ENCODE peak calls at places on chromosomes 1 and 21, in eight cellular contexts. D, L, V, R, N, F, O and P are unnamed samples.

GRCh38 chr1:201663777-201664176 is 124.8 kb downstream of the NAV1 start:
- DNase-seq in O (no peak), N (no peak), R (no peak), F (no peak), D (no peak), V (no peak), L (no peak), P (no peak)

GRCh38 chr1:228294717-228295116 is 86.9 kb downstream of the OBSCN start:
- DNase-seq in N (no peak), V (no peak), O (peak), F (no peak), L (no peak), R (peak), D (no peak), P (no peak)

GRCh38 chr1:205591522-205592351 is 40.1 kb downstream of the ELK4 start:
- DNase-seq in O (peak), R (peak), L (peak), V (peak), F (peak), D (peak), N (peak), P (peak)

GRCh38 chr1:72891976-72892375 is 609.6 kb upstream of the NEGR1 start:
- DNase-seq in N (no peak), D (peak), V (no peak), O (no peak), R (no peak), F (no peak), L (no peak), P (no peak)

GRCh38 chr1:63799324-63799723 is 25.5 kb downstream of the ROR1 start:
- DNase-seq in R (no peak), L (no peak), D (no peak), V (no peak), F (no peak), O (no peak), N (no peak), P (no peak)

GRCh38 chr21:42079939-42080787 is 9.0 kb downstream of the UMODL1 start:
- DNase-seq in N (no peak), D (no peak), V (no peak), L (peak), F (no peak), R (no peak), O (no peak), P (no peak)

GRCh38 chr1:27057801-27058647 is 45.4 kb upstream of the TENT5B start:
- DNase-seq in O (no peak), L (peak), D (no peak), R (no peak), F (no peak), N (no peak), V (no peak), P (no peak)

GRCh38 chr1:230752407-230752806 is 5.2 kb downstream of the CAPN9 start:
- DNase-seq in N (no peak), O (no peak), L (peak), V (no peak), R (no peak), D (no peak), F (no peak), P (peak)

GRCh38 chr21:32524010-32524719 is 61.2 kb downstream of the TCP10L start:
- DNase-seq in N (no peak), F (no peak), L (no peak), V (no peak), O (no peak), D (peak), R (no peak), P (no peak)

GRCh38 chr1:83905315-83905907 is 93.5 kb downstream of the TTLL7 start:
- DNase-seq in F (peak), L (no peak), V (no peak), R (no peak), D (peak), N (no peak), O (no peak), P (no peak)

GRCh38 chr21:36481639-36482038 is 1.7 kb upstream of the CLDN14 start:
- DNase-seq in V (no peak), D (no peak), L (no peak), O (no peak), N (no peak), F (no peak), R (no peak), P (no peak)

GRCh38 chr1:9410737-9411297 is 118.1 kb downstream of the SPSB1 start:
- DNase-seq in V (no peak), L (no peak), N (no peak), R (no peak), O (no peak), F (peak), D (no peak), P (no peak)

GRCh38 chr1:245807306-245807705 is 652.5 kb downstream of the KIF26B start:
- DNase-seq in D (no peak), O (no peak), N (no peak), F (peak), L (no peak), V (no peak), R (no peak), P (no peak)

GRCh38 chr1:64050601-64051000 is 152.8 kb upstream of the UBE2U start:
- DNase-seq in D (no peak), V (no peak), N (no peak), O (no peak), F (no peak), L (no peak), R (no peak), P (no peak)

GRCh38 chr1:98420376-98421097 is 241.0 kb upstream of the SNX7 start:
- DNase-seq in V (no peak), R (no peak), L (no peak), N (no peak), O (no peak), F (no peak), D (peak), P (no peak)

GRCh38 chr1:90386899-90387334 is 330.2 kb downstream of the BARHL2 start:
- DNase-seq in N (no peak), F (no peak), O (no peak), R (no peak), D (peak), V (no peak), L (no peak), P (no peak)

GRCh38 chr21:27154451-27155129 is 187.7 kb upstream of the ADAMTS5 start:
- DNase-seq in D (no peak), V (no peak), R (no peak), F (no peak), N (no peak), O (no peak), L (no peak), P (no peak)

GRCh38 chr1:7127322-7128050 is 342.2 kb downstream of the CAMTA1 start:
- DNase-seq in N (no peak), R (no peak), L (no peak), D (no peak), F (no peak), V (no peak), O (no peak), P (no peak)

GRCh38 chr1:113874017-113874879 is 2.7 kb upstream of the PTPN22 start:
- DNase-seq in D (peak), N (no peak), R (no peak), L (no peak), O (no peak), V (no peak), F (peak), P (no peak)

GRCh38 chr1:220824031-220824989 is 37.6 kb downstream of the MTARC1 start:
- DNase-seq in N (no peak), L (no peak), F (no peak), O (no peak), R (no peak), D (no peak), V (no peak), P (no peak)

GRCh38 chr1:25619101-25619890 is 2.7 kb downstream of the MAN1C1 start:
- DNase-seq in N (peak), F (peak), O (peak), R (no peak), V (no peak), D (no peak), L (peak), P (peak)

GRCh38 chr1:225919906-225920305 is 4.1 kb downstream of the PYCR2 start:
- DNase-seq in V (no peak), R (peak), L (peak), N (no peak), F (no peak), O (peak), D (peak), P (peak)

GRCh38 chr1:50422946-50423669 is at the start of gene DMRTA2:
- DNase-seq in N (no peak), D (no peak), F (no peak), V (no peak), L (peak), R (no peak), O (no peak), P (no peak)

GRCh38 chr1:7956218-7957032 is 5.1 kb upstream of the PARK7 start:
- DNase-seq in F (no peak), R (no peak), O (no peak), V (no peak), L (no peak), D (no peak), N (no peak), P (no peak)

GRCh38 chr1:17348593-17349234 is 23.3 kb upstream of the PADI6 start:
- DNase-seq in V (no peak), L (no peak), R (peak), D (no peak), F (peak), O (no peak), N (no peak), P (no peak)

GRCh38 chr1:183593356-183593755 is 3.1 kb upstream of the NCF2 start:
- DNase-seq in N (no peak), D (no peak), F (peak), R (no peak), O (no peak), V (no peak), L (no peak), P (no peak)

GRCh38 chr1:24899581-24900485 is 30.2 kb downstream of the RUNX3 start:
- DNase-seq in F (no peak), O (no peak), L (no peak), R (no peak), V (no peak), N (no peak), D (no peak), P (no peak)

GRCh38 chr1:116514708-116515525 is 55.9 kb downstream of the CD58 start:
- DNase-seq in N (peak), V (peak), F (no peak), O (no peak), L (no peak), D (no peak), R (no peak), P (no peak)

GRCh38 chr1:36609241-36610027 is 126.7 kb upstream of the CSF3R start:
- DNase-seq in D (peak), N (no peak), L (peak), V (peak), O (no peak), R (no peak), F (peak), P (no peak)

GRCh38 chr1:151061012-151061401 is 810 bp downstream of the MLLT11 start:
- DNase-seq in F (no peak), R (no peak), V (no peak), N (no peak), D (no peak), O (no peak), L (no peak), P (no peak)
- H3K27ac ChIP-seq in F (peak), R (no peak), V (no peak), N (no peak), D (peak), O (peak), L (peak), P (peak)

GRCh38 chr1:52635321-52636089 is 2.5 kb downstream of the SHISAL2A start:
- DNase-seq in F (no peak), V (no peak), R (no peak), N (no peak), D (no peak), O (no peak), L (no peak), P (no peak)

GRCh38 chr1:52636701-52637695 is 4.0 kb downstream of the SHISAL2A start:
- DNase-seq in L (no peak), F (peak), V (peak), D (peak), O (no peak), N (peak), R (no peak), P (no peak)

GRCh38 chr1:52645261-52645660 is 12.3 kb downstream of the SHISAL2A start:
- DNase-seq in L (no peak), V (no peak), D (no peak), N (no peak), F (no peak), R (no peak), O (no peak), P (no peak)

GRCh38 chr1:52637946-52638345 is 5.0 kb downstream of the SHISAL2A start:
- DNase-seq in O (no peak), F (no peak), L (no peak), R (no peak), D (no peak), N (no peak), V (no peak), P (no peak)

GRCh38 chr1:52641307-52641706 is 8.3 kb downstream of the SHISAL2A start:
- DNase-seq in L (no peak), N (no peak), D (no peak), V (no peak), O (no peak), F (no peak), R (no peak), P (no peak)
- H3K27ac ChIP-seq in L (no peak), N (no peak), D (no peak), V (no peak), O (no peak), F (no peak), R (no peak), P (no peak)

GRCh38 chr1:107963601-107964396 is 1.2 kb downstream of the VAV3 start:
- DNase-seq in L (no peak), V (no peak), N (peak), O (peak), F (peak), D (peak), R (peak), P (no peak)

GRCh38 chr1:107964397-107965111 is 426 bp downstream of the VAV3 start:
- DNase-seq in F (peak), D (peak), V (no peak), N (no peak), R (peak), L (no peak), O (peak), P (no peak)

GRCh38 chr1:107963009-107963408 is 2.0 kb downstream of the VAV3 start:
- DNase-seq in O (no peak), V (no peak), L (no peak), N (no peak), R (no peak), D (no peak), F (no peak), P (no peak)

GRCh38 chr1:107966550-107966949 is 1.6 kb upstream of the VAV3 start:
- DNase-seq in F (no peak), V (no peak), N (no peak), O (no peak), R (no peak), L (no peak), D (no peak), P (no peak)

DNA sequence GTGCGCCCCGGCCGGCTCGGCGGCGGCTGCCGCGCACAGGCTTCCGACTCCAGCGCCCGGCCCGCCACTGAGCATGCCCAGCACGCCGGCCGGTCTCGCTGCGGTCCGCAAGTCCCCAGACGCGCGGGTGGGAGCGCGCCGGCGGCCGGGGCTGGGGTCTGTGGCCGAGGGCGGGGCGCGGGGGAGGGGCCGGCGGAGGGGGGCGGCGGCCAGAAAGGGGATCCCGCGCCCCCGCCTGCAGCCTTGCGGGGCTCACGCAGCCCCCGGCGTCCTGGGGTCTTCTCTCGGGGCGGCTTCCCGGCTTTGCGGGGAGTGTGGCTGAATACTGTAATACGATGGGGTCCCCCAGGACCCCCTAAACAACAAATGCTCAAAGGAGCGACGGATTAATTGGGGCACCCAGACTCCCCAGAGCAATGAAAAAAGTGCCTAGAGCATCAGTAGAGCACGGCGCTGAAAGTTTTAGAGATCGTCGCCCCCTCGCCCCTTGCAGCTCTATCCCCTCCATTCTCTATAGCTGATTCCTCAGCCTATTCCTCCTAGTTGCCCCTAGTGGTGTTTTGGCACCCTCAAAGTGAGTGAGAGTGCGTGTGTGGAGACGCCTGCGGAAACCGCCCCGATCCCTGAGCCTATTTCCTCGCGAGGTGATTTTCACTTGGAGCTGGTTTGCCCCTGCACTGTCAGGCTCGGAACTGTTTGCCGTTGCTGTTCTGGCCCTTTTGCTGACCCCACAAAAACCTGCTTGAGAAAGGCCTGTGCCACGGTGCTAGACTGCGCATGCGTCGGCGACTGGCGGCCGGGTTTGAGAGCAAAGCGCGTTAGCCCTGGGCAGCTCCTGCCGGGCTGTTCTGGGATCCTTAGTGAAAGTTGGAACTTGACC is at the start of gene VAV3:
- DNase-seq in R (peak), O (peak), D (peak), F (peak), L (peak), N (peak), V (no peak), P (peak)
- H3K27ac ChIP-seq in R (peak), O (peak), D (peak), F (peak), L (peak), N (peak), V (peak), P (no peak)

GRCh38 chr1:19765623-19766022 is 34.1 kb downstream of the TMCO4 start:
- DNase-seq in D (peak), R (no peak), O (no peak), N (no peak), F (no peak), L (no peak), V (no peak), P (no peak)
- H3K27ac ChIP-seq in D (peak), R (no peak), O (no peak), N (no peak), F (no peak), L (no peak), V (no peak), P (no peak)

DNA sequence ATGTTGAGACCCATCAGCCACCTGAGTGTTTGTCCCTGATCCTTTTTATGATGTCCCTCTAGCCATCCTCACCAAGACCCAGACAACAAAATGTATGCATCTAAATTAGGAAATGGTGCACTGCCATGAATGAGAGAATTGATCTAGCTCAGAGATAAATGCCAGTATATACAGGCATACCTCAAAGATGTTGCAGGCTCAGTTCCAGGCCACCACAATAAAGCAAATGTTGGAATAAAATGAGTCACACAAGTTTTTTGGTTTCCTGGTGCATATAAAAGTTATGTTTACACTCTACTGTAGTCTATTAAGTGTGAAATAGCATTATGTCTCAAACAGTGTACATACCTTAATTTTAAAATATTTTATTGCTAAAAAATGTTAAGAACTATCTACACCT is 63.9 kb downstream of the CHIA start:
- DNase-seq in O (no peak), V (no peak), L (no peak), R (no peak), F (no peak), D (no peak), N (no peak), P (no peak)
- H3K27ac ChIP-seq in O (no peak), V (no peak), L (no peak), R (no peak), F (no peak), D (no peak), N (no peak), P (no peak)

DNA sequence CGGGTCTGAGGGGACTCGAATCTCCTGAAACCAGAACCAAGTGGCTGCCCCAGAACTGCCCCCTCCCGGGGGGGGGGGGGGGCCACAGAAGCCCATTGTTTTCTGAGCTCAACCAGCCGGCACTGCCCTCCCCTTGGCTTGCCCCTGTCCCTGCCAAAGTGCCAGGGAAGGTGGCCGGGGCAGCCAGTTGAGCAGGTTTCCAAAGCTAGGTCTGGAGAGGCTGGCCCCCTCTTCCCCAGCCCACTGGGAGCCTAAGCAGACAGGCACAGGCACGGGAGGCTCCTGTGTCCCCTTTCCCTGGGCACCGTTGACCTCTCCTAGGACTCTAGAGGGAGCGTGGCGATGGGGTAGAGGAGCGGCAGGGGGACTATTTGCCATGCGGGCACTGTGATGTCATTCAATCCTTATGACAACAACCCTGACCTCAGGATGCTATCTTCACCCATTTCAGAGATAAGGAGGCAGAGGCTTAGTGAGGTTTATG is 35.1 kb downstream of the RAP1GAP start:
- DNase-seq in O (no peak), R (no peak), D (no peak), L (no peak), N (no peak), V (no peak), F (no peak), P (no peak)
- H3K27ac ChIP-seq in O (no peak), R (peak), D (no peak), L (no peak), N (no peak), V (no peak), F (no peak), P (no peak)

GRCh38 chr1:203512830-203513578 is 19.1 kb downstream of the OPTC start:
- DNase-seq in R (peak), O (no peak), L (peak), F (peak), N (no peak), V (no peak), D (peak), P (no peak)
- H3K27ac ChIP-seq in R (peak), O (peak), L (peak), F (no peak), N (peak), V (no peak), D (peak), P (peak)